ENCODE peak calls at places on chromosomes 4 and X, in four cellular contexts. One of them, this sample, is unnamed.

GRCh38 chr4:61301285-61301684 is 101.2 kb downstream of the ADGRL3 start:
- DNase-seq in psoas muscle: no peak
- DNase-seq in AG04450: no peak
- DNase-seq in Peyer's patch: no peak
- DNase-seq in this sample: no peak

GRCh38 chr4:25043548-25043947 is 12.8 kb upstream of the LGI2 start:
- DNase-seq in psoas muscle: no peak
- DNase-seq in AG04450: no peak
- DNase-seq in Peyer's patch: no peak
- DNase-seq in this sample: no peak

GRCh38 chr4:185520119-185520518 is 15.2 kb downstream of the PDLIM3 start:
- DNase-seq in psoas muscle: no peak
- DNase-seq in AG04450: no peak
- DNase-seq in Peyer's patch: no peak
- DNase-seq in this sample: no peak

GRCh38 chrX:103343105-103343504 is 13.1 kb downstream of the TCEAL7 start:
- DNase-seq in psoas muscle: no peak
- DNase-seq in AG04450: no peak
- DNase-seq in Peyer's patch: no peak
- DNase-seq in this sample: no peak

GRCh38 chr4:89338206-89338605 is 30.6 kb upstream of the GPRIN3 start:
- DNase-seq in psoas muscle: no peak
- DNase-seq in AG04450: no peak
- DNase-seq in Peyer's patch: no peak
- DNase-seq in this sample: no peak

GRCh38 chrX:133570549-133570948 is 155.3 kb upstream of the GPC4 start:
- DNase-seq in psoas muscle: no peak
- DNase-seq in AG04450: no peak
- DNase-seq in Peyer's patch: no peak
- DNase-seq in this sample: no peak

GRCh38 chr4:26058537-26058936 is 144.5 kb downstream of the SMIM20 start:
- DNase-seq in psoas muscle: no peak
- DNase-seq in AG04450: no peak
- DNase-seq in Peyer's patch: no peak
- DNase-seq in this sample: no peak

GRCh38 chrX:147884958-147885357 is 26.8 kb upstream of the FMR1 start:
- DNase-seq in psoas muscle: no peak
- DNase-seq in AG04450: no peak
- DNase-seq in Peyer's patch: no peak
- DNase-seq in this sample: no peak

GRCh38 chrX:21943460-21944135 is 3.1 kb downstream of the SMS start:
- DNase-seq in psoas muscle: no peak
- DNase-seq in AG04450: peak
- DNase-seq in Peyer's patch: no peak
- DNase-seq in this sample: peak

GRCh38 chrX:2409796-2410195 is 91.0 kb downstream of the DHRSX start:
- DNase-seq in psoas muscle: no peak
- DNase-seq in AG04450: no peak
- DNase-seq in Peyer's patch: no peak
- DNase-seq in this sample: no peak
- H3K4me3 ChIP-seq in psoas muscle: no peak
- H3K4me3 ChIP-seq in AG04450: no peak
- H3K4me3 ChIP-seq in Peyer's patch: no peak
- H3K4me3 ChIP-seq in this sample: no peak

DNA sequence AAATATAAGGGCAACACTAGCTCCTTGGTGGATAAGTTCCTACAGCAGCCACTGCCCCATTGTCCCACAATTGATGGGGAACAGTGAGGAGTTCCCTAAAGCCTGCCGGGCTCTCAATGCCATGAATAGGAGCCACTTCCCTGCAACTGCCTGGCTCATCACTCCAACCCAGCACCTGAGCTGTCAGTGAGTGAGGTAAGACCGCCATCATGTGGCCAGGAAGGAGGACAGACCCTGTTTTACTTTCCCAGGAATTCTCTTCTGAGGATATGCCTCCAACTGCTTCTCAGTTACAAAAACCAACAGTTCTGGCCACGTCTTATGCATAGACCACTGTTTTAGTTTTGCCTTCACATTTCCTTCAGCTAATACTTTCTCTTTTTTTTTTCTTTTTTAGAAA is 45.5 kb downstream of the SRPX start:
- DNase-seq in psoas muscle: no peak
- DNase-seq in AG04450: no peak
- DNase-seq in Peyer's patch: no peak
- DNase-seq in this sample: no peak
- TF ChIP-seq CTCF in psoas muscle: no peak
- TF ChIP-seq CTCF in AG04450: peak
- TF ChIP-seq CTCF in Peyer's patch: no peak
- TF ChIP-seq CTCF in this sample: peak

GRCh38 chrX:56231706-56232105 is 450 bp upstream of the KLF8 start:
- DNase-seq in psoas muscle: no peak
- DNase-seq in AG04450: no peak
- DNase-seq in Peyer's patch: no peak
- DNase-seq in this sample: no peak
- H3K4me3 ChIP-seq in psoas muscle: peak
- H3K4me3 ChIP-seq in AG04450: no peak
- H3K4me3 ChIP-seq in Peyer's patch: no peak
- H3K4me3 ChIP-seq in this sample: no peak

GRCh38 chr4:81885016-81885415 is 413.3 kb upstream of the RASGEF1B start:
- DNase-seq in psoas muscle: no peak
- DNase-seq in AG04450: no peak
- DNase-seq in Peyer's patch: no peak
- DNase-seq in this sample: no peak
- TF ChIP-seq CTCF in psoas muscle: no peak
- TF ChIP-seq CTCF in AG04450: no peak
- TF ChIP-seq CTCF in Peyer's patch: no peak
- TF ChIP-seq CTCF in this sample: no peak